ENCODE peak calls at places on chromosomes 5 and 9, in ten cellular contexts. Y is B cell, C is left ventricle myocardium inferior, N is PC-9, O is endodermal cell, V is stomach, E is chondrocyte, R is A549, P is AG04450, K is epithelial cell of esophagus. M is an unnamed sample.

GRCh38 chr5:372911-373709 is 51.6 kb downstream of the AHRR start:
- DNase-seq in Y (peak), C (no peak), N (no peak), O (peak), V (peak), E (peak), R (no peak), P (no peak), K (no peak), M (no peak)

GRCh38 chr9:138114501-138115245 is 237.1 kb downstream of the CACNA1B start:
- DNase-seq in Y (peak), C (no peak), N (no peak), O (no peak), V (peak), E (no peak), R (no peak), P (no peak), K (no peak), M (no peak)

GRCh38 chr5:43042176-43042625 is 2.1 kb upstream of the ANXA2R start:
- DNase-seq in Y (peak), C (peak), N (peak), O (peak), V (peak), E (no peak), R (peak), P (no peak), K (peak), M (peak)

GRCh38 chr9:124188331-124189110 is 69.2 kb upstream of the NEK6 start:
- DNase-seq in Y (no peak), C (no peak), N (no peak), O (no peak), V (peak), E (no peak), R (no peak), P (no peak), K (no peak), M (no peak)

GRCh38 chr9:693460-694390 is 147.8 kb upstream of the DMRT1 start:
- DNase-seq in Y (no peak), C (peak), N (no peak), O (peak), V (no peak), E (no peak), R (no peak), P (peak), K (no peak), M (no peak)

GRCh38 chr9:105842023-105842644 is 147.8 kb downstream of the TMEM38B start:
- DNase-seq in Y (peak), C (no peak), N (peak), O (peak), V (no peak), E (no peak), R (peak), P (no peak), K (peak), M (peak)

GRCh38 chr9:96318921-96319560 is 17.1 kb upstream of the HSD17B3 start:
- DNase-seq in Y (no peak), C (no peak), N (no peak), O (no peak), V (no peak), E (no peak), R (no peak), P (no peak), K (no peak), M (no peak)

GRCh38 chr9:110308504-110309109 is 29.1 kb downstream of the TXNDC8 start:
- DNase-seq in Y (no peak), C (no peak), N (no peak), O (no peak), V (no peak), E (no peak), R (no peak), P (no peak), K (no peak), M (no peak)

GRCh38 chr5:17180957-17181723 is 36.3 kb upstream of the BASP1 start:
- DNase-seq in Y (no peak), C (no peak), N (peak), O (no peak), V (no peak), E (no peak), R (peak), P (peak), K (peak), M (peak)

GRCh38 chr5:157390179-157390923 is 69.7 kb upstream of the NIPAL4 start:
- DNase-seq in Y (no peak), C (no peak), N (peak), O (peak), V (peak), E (no peak), R (peak), P (peak), K (peak), M (peak)

GRCh38 chr5:134136221-134136631 is 21.7 kb downstream of the TCF7 start:
- DNase-seq in Y (no peak), C (peak), N (no peak), O (peak), V (no peak), E (peak), R (no peak), P (no peak), K (no peak), M (no peak)

GRCh38 chr9:124349675-124350484 is 65.4 kb downstream of the PSMB7 start:
- DNase-seq in Y (no peak), C (no peak), N (no peak), O (no peak), V (no peak), E (peak), R (no peak), P (no peak), K (no peak), M (no peak)

GRCh38 chr9:31736581-31737179 is 647.8 kb upstream of the ACO1 start:
- DNase-seq in Y (no peak), C (no peak), N (no peak), O (no peak), V (no peak), E (no peak), R (no peak), P (no peak), K (no peak), M (no peak)

GRCh38 chr9:69671904-69672827 is at the start of gene APBA1:
- DNase-seq in Y (peak), C (peak), N (no peak), O (peak), V (peak), E (no peak), R (peak), P (no peak), K (peak), M (no peak)

GRCh38 chr5:140794594-140795258 is at the start of gene PCDHA2:
- DNase-seq in Y (no peak), C (no peak), N (no peak), O (peak), V (no peak), E (no peak), R (peak), P (no peak), K (no peak), M (no peak)

GRCh38 chr5:148425808-148426207 is 42.0 kb downstream of the FBXO38 start:
- DNase-seq in Y (no peak), C (no peak), N (no peak), O (no peak), V (no peak), E (no peak), R (no peak), P (no peak), K (no peak), M (no peak)

GRCh38 chr9:89234636-89235035 is 56.0 kb upstream of the SHC3 start:
- DNase-seq in Y (no peak), C (no peak), N (no peak), O (peak), V (no peak), E (no peak), R (peak), P (no peak), K (peak), M (no peak)

GRCh38 chr9:120348951-120349429 is 231.0 kb downstream of the CDK5RAP2 start:
- DNase-seq in Y (no peak), C (no peak), N (no peak), O (peak), V (peak), E (no peak), R (peak), P (no peak), K (peak), M (peak)

GRCh38 chr9:93958121-93958874 is 3.1 kb upstream of the BARX1 start:
- DNase-seq in Y (peak), C (no peak), N (no peak), O (peak), V (no peak), E (peak), R (no peak), P (no peak), K (no peak), M (no peak)

GRCh38 chr5:7755958-7756357 is 95.0 kb downstream of the CFAP90 start:
- DNase-seq in Y (no peak), C (no peak), N (no peak), O (no peak), V (no peak), E (no peak), R (no peak), P (no peak), K (no peak), M (no peak)

GRCh38 chr9:70421020-70421271 is 6.5 kb upstream of the KLF9 start:
- DNase-seq in Y (no peak), C (no peak), N (no peak), O (no peak), V (no peak), E (no peak), R (no peak), P (no peak), K (no peak), M (no peak)

GRCh38 chr5:94469889-94470288 is 148.5 kb downstream of the KIAA0825 start:
- DNase-seq in Y (no peak), C (no peak), N (no peak), O (no peak), V (no peak), E (no peak), R (no peak), P (peak), K (no peak), M (no peak)

GRCh38 chr5:144203750-144204596 is 33.3 kb downstream of the KCTD16 start:
- DNase-seq in Y (peak), C (no peak), N (peak), O (peak), V (peak), E (no peak), R (peak), P (no peak), K (peak), M (peak)

GRCh38 chr5:85843535-85843934 is 774.2 kb upstream of the COX7C start:
- DNase-seq in Y (no peak), C (no peak), N (no peak), O (no peak), V (no peak), E (no peak), R (no peak), P (no peak), K (no peak), M (no peak)

GRCh38 chr5:113336975-113337374 is 97.8 kb downstream of the TSSK1B start:
- DNase-seq in Y (no peak), C (no peak), N (peak), O (peak), V (no peak), E (no peak), R (peak), P (no peak), K (peak), M (peak)

GRCh38 chr9:19998153-19998552 is 209.3 kb upstream of the SLC24A2 start:
- DNase-seq in Y (no peak), C (no peak), N (no peak), O (no peak), V (no peak), E (no peak), R (peak), P (no peak), K (peak), M (peak)

GRCh38 chr9:85269811-85270210 is 471.9 kb downstream of the AGTPBP1 start:
- DNase-seq in Y (no peak), C (no peak), N (no peak), O (no peak), V (no peak), E (no peak), R (no peak), P (no peak), K (no peak), M (no peak)

GRCh38 chr5:26024774-26025173 is 1013.6 kb downstream of the CDH9 start:
- DNase-seq in Y (no peak), C (no peak), N (no peak), O (peak), V (no peak), E (no peak), R (peak), P (no peak), K (no peak), M (no peak)

GRCh38 chr5:40879163-40879942 is 29.9 kb upstream of the C7 start:
- DNase-seq in Y (peak), C (no peak), N (peak), O (peak), V (no peak), E (no peak), R (peak), P (no peak), K (peak), M (peak)

GRCh38 chr5:33146916-33147315 is 293.8 kb upstream of the TARS1 start:
- DNase-seq in Y (no peak), C (no peak), N (no peak), O (no peak), V (no peak), E (no peak), R (peak), P (no peak), K (peak), M (peak)

DNA sequence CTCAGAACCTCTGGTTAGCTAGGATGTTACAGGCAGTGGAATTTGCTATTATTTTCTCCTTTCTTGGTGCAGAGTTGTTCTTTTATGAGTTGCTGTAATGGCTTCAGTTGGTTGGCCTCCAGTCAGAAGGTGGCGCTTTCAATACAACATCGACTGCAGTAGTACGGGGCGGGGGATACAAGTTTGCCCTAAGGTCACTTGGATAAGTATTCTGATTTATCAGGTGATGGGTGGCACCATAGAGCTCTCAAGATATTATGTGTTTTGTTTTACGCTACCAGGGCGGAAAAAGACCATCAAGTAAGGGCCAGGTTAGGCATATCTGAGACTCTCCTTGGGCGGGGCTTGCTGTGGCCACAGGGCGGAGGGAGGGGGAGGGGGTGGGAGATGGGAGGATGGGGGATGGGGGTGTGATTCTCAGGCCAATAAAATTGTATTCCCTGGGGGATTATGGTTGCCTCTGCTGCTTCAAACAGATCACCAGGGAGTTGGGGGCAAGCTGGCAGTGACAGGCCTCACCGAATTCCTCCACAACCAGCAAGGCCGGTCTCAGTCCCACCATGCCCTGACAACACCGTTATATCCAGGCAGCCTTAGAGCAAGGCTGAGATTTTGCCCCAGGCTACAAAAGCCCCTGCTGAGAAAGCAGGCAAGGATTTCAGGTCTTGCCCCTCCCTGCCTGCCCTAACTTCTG is 15.9 kb upstream of the RNF38 start:
- DNase-seq in Y (no peak), C (no peak), N (no peak), O (peak), V (no peak), E (no peak), R (peak), P (no peak), K (no peak), M (no peak)
- TF ChIP-seq CTCF in Y (no peak), C (no peak), N (no peak), O (peak), V (no peak), E (no peak), R (peak), P (no peak), K (no peak), M (no peak)

DNA sequence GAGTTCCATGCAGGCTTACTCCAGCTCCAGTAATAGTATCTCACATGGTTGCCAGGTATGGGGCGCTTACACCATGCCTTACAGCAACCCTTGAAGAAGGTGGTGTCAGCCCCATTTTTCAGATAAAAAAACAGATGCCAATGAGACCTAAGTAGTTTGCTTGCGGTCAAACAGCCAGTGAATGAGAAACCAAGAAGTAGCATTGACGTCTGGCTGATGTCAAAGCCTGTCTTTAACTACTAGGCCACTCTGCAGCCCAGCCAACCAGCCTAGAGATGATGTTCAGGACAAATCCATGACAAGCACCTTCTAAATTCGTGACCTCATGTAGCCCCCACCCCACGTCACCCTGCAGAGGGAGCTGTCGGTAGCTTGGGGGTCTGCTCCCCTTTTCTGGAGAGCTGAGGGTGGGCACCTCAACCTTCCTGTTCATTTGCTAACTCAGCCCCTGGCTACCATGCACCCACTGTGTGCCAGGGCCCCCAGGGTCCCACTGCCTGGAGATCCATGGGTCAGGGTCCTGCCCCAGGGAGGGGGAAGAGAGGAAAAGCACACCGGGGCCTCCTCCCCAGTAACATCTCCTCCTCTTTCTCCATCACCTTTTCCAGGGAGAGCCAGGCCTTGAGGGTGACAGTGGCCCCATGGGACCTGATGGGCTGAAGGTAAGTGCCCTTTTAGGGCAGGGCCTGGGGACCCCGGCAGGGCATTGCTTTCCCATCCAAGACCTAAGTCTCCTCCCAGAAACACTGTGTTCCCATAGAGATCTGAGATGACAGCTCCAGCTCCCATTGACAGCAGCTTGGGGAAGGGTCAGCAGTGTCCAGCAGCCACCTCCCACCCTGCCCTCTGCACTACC is 52.5 kb upstream of the ORM1 start:
- DNase-seq in Y (no peak), C (no peak), N (no peak), O (no peak), V (no peak), E (peak), R (no peak), P (no peak), K (no peak), M (no peak)
- TF ChIP-seq CTCF in Y (no peak), C (no peak), N (no peak), O (no peak), V (no peak), E (no peak), R (no peak), P (no peak), K (no peak), M (no peak)

DNA sequence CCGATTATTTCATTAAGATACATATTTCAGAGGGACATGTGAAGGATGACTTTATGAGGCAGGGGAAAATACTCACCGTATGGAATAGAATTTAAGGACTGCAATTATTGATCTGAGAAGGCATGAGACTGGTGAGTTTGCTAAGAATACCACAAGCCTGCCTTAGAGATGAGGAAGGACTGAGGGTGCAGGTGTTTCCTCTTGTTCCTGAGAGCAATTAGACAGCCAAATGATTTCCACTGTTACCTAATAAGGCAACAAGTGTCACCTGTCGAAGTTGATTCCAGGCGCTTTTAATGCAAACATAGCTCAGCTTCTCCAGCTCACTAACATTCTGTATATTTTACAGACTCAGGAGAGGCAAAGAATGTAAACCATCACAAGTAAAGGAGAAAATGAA is 1855.7 kb downstream of the MAT2B start:
- DNase-seq in Y (no peak), C (no peak), N (no peak), O (no peak), V (no peak), E (no peak), R (no peak), P (no peak), K (no peak), M (no peak)
- TF ChIP-seq CTCF in Y (no peak), C (no peak), N (no peak), O (no peak), V (no peak), E (no peak), R (no peak), P (no peak), K (no peak), M (no peak)

GRCh38 chr5:181187500-181188213 is 17.3 kb downstream of the TRIM7 start:
- DNase-seq in Y (no peak), C (peak), N (peak), O (peak), V (peak), E (no peak), R (peak), P (peak), K (peak), M (peak)
- TF ChIP-seq CTCF in Y (peak), C (peak), N (peak), O (peak), V (no peak), E (peak), R (peak), P (peak), K (peak), M (peak)

GRCh38 chr5:176817864-176818377 is 7.6 kb downstream of the UNC5A start:
- DNase-seq in Y (no peak), C (no peak), N (no peak), O (peak), V (no peak), E (no peak), R (peak), P (no peak), K (peak), M (no peak)
- TF ChIP-seq CTCF in Y (no peak), C (peak), N (peak), O (peak), V (no peak), E (peak), R (peak), P (no peak), K (peak), M (peak)

M was measured in bronchial epithelial cell.